ENCODE peak calls at places on chromosome 16, in four cellular contexts. P, B, Y and S are unnamed samples.

GRCh38 chr16:49661465-49662187 is 194.3 kb downstream of the ZNF423 start:
- DNase-seq in Y (no peak), P (no peak), B (no peak), S (no peak)

GRCh38 chr16:5336898-5337297 is 239.3 kb upstream of the EEF2KMT start:
- DNase-seq in B (no peak), Y (no peak), P (no peak), S (no peak)

GRCh38 chr16:51151435-51151950 is 423 bp upstream of the SALL1 start:
- DNase-seq in P (peak; percentile 74), B (no peak), Y (no peak), S (no peak)

GRCh38 chr16:74071996-74072559 is 224.5 kb upstream of the PSMD7 start:
- DNase-seq in P (no peak), Y (no peak), B (no peak), S (no peak)

GRCh38 chr16:85389679-85390470 is 223.2 kb upstream of the GSE1 start:
- DNase-seq in B (no peak), Y (no peak), P (no peak), S (peak; percentile 53)

GRCh38 chr16:49492090-49492801 is 118.6 kb downstream of the C16orf78 start:
- DNase-seq in Y (peak; percentile 29), B (no peak), P (no peak), S (peak; percentile 67)

GRCh38 chr16:87463722-87464690 is 28.8 kb downstream of the ZCCHC14 start:
- DNase-seq in P (peak; percentile 77), Y (no peak), B (no peak), S (peak; percentile 76)

GRCh38 chr16:75256871-75257343 is 5.5 kb upstream of the BCAR1 start:
- DNase-seq in B (no peak), P (peak; percentile 49), Y (no peak), S (no peak)

GRCh38 chr16:30747331-30747730 is 894 bp upstream of the PHKG2 start:
- DNase-seq in P (peak; percentile 52), Y (no peak), B (no peak), S (no peak)

GRCh38 chr16:86517652-86518258 is 7.4 kb downstream of the FOXF1 start:
- DNase-seq in P (peak; percentile 69), B (no peak), Y (no peak), S (no peak)

GRCh38 chr16:48129926-48130325 is 25.9 kb downstream of the ABCC12 start:
- DNase-seq in P (no peak), Y (no peak), B (no peak), S (no peak)